ENCODE peak calls at places on chromosomes 4 and X, in seven cellular contexts. S is heart right ventricle; T is left lung; D is sigmoid colon; I is upper lobe of left lung; X is A549; K is effector memory CD4-positive, alpha-beta T cell. V is an unnamed sample.

GRCh38 chr4:142435599-142436235 is 410.4 kb downstream of the INPP4B start:
- DNase-seq in X (no peak), T (peak; percentile 34), I (no peak), S (no peak), K (no peak), D (no peak), V (no peak)

GRCh38 chr4:3505231-3505630 is 27.0 kb downstream of the LRPAP1 start:
- DNase-seq in I (no peak), T (no peak), X (no peak), D (no peak), K (no peak), S (no peak), V (no peak)

GRCh38 chr4:121535351-121535750 is 154.5 kb upstream of the QRFPR start:
- DNase-seq in T (no peak), K (no peak), S (no peak), I (no peak), D (no peak), X (no peak), V (no peak)

GRCh38 chr4:54199919-54200318 is 29.2 kb upstream of the PDGFRA start:
- DNase-seq in T (no peak), X (no peak), S (no peak), I (no peak), D (no peak), K (no peak), V (no peak)

GRCh38 chrX:132491191-132491590 is 2.4 kb upstream of the MBNL3 start:
- DNase-seq in I (peak; percentile 33), T (no peak), S (no peak), K (peak; percentile 2), X (peak; percentile 6), D (no peak), V (no peak)

GRCh38 chr4:22191565-22192301 is 243.2 kb upstream of the KCNIP4 start:
- DNase-seq in I (no peak), S (no peak), T (no peak), K (no peak), X (no peak), D (no peak), V (no peak)

GRCh38 chr4:55553442-55553841 is 6.7 kb upstream of the CLOCK start:
- DNase-seq in K (no peak), X (no peak), D (peak; percentile 81), T (no peak), S (peak; percentile 10), I (peak; percentile 41), V (no peak)

GRCh38 chr4:3801931-3802550 is 35.9 kb downstream of the ADRA2C start:
- DNase-seq in S (no peak), D (no peak), I (no peak), T (peak; percentile 48), K (no peak), X (no peak), V (no peak)

GRCh38 chr4:162761965-162762364 is 404.7 kb downstream of the NAF1 start:
- DNase-seq in X (no peak), D (no peak), T (no peak), K (no peak), S (no peak), I (no peak), V (no peak)

GRCh38 chr4:25367004-25367621 is 9.9 kb upstream of the ANAPC4 start:
- DNase-seq in T (no peak), X (peak; percentile 39), K (no peak), S (no peak), I (no peak), D (no peak), V (no peak)

GRCh38 chr4:74499986-74500781 is 55.2 kb downstream of the AREG start:
- DNase-seq in X (no peak), T (no peak), I (no peak), K (no peak), D (no peak), S (no peak), V (no peak)

GRCh38 chr4:19961092-19961491 is 290.6 kb upstream of the SLIT2 start:
- DNase-seq in K (no peak), I (no peak), X (no peak), D (no peak), T (no peak), S (no peak), V (no peak)

GRCh38 chr4:20015825-20016224 is 235.9 kb upstream of the SLIT2 start:
- DNase-seq in K (no peak), X (no peak), S (no peak), I (no peak), D (no peak), T (no peak), V (no peak)

GRCh38 chr4:164937576-164938270 is 39.7 kb downstream of the TRIM61 start:
- DNase-seq in K (no peak), T (no peak), X (no peak), I (no peak), D (no peak), S (no peak), V (no peak)

GRCh38 chrX:14616876-14617275 is 87.5 kb downstream of the GLRA2 start:
- DNase-seq in T (no peak), K (no peak), I (no peak), S (no peak), D (no peak), X (no peak), V (no peak)

GRCh38 chr4:184439856-184440592 is 34.3 kb downstream of the IRF2 start:
- DNase-seq in I (peak; percentile 53), K (no peak), T (no peak), D (no peak), S (no peak), X (no peak), V (no peak)

GRCh38 chr4:143036443-143036842 is 148.3 kb upstream of the USP38 start:
- DNase-seq in X (no peak), K (no peak), D (no peak), I (no peak), S (no peak), T (no peak), V (no peak)

GRCh38 chr4:15018389-15018788 is 16.1 kb downstream of the CPEB2 start:
- DNase-seq in T (no peak), D (no peak), I (no peak), K (no peak), S (no peak), X (no peak), V (no peak)

GRCh38 chrX:121036951-121037350 is 10.5 kb upstream of the GLUD2 start:
- DNase-seq in I (no peak), K (no peak), X (no peak), D (no peak), S (no peak), T (no peak), V (no peak)

GRCh38 chr4:160592258-160592657 is 1489.4 kb downstream of the RAPGEF2 start:
- DNase-seq in X (no peak), D (no peak), S (no peak), K (no peak), I (no peak), T (no peak), V (no peak)

GRCh38 chr4:6272863-6273660 is 3.4 kb downstream of the WFS1 start:
- DNase-seq in S (peak; percentile 31), K (no peak), I (peak; percentile 51), X (peak; percentile 32), D (no peak), T (peak; percentile 72), V (no peak)

GRCh38 chrX:39324233-39324632 is 523.0 kb downstream of the MID1IP1 start:
- DNase-seq in X (no peak), D (no peak), K (no peak), T (no peak), S (no peak), I (no peak), V (no peak)

GRCh38 chrX:10795721-10796120 is 175.3 kb upstream of the MID1 start:
- DNase-seq in K (no peak), T (no peak), I (no peak), D (no peak), S (no peak), X (no peak), V (no peak)
- H3K27ac ChIP-seq in K (no peak overlapping the region), T (no peak overlapping the region), I (no peak overlapping the region), D (no peak overlapping the region), S (no peak overlapping the region), X (no peak overlapping the region), V (no peak overlapping the region)

GRCh38 chrX:114766541-114766940 is 182.7 kb downstream of the HTR2C start:
- DNase-seq in X (no peak), I (no peak), K (no peak), D (no peak), T (no peak), S (no peak), V (no peak)
- H3K4me3 ChIP-seq in X (no peak overlapping the region), I (no peak overlapping the region), K (no peak overlapping the region), D (no peak overlapping the region), T (no peak overlapping the region), S (no peak overlapping the region), V (no peak overlapping the region)

DNA sequence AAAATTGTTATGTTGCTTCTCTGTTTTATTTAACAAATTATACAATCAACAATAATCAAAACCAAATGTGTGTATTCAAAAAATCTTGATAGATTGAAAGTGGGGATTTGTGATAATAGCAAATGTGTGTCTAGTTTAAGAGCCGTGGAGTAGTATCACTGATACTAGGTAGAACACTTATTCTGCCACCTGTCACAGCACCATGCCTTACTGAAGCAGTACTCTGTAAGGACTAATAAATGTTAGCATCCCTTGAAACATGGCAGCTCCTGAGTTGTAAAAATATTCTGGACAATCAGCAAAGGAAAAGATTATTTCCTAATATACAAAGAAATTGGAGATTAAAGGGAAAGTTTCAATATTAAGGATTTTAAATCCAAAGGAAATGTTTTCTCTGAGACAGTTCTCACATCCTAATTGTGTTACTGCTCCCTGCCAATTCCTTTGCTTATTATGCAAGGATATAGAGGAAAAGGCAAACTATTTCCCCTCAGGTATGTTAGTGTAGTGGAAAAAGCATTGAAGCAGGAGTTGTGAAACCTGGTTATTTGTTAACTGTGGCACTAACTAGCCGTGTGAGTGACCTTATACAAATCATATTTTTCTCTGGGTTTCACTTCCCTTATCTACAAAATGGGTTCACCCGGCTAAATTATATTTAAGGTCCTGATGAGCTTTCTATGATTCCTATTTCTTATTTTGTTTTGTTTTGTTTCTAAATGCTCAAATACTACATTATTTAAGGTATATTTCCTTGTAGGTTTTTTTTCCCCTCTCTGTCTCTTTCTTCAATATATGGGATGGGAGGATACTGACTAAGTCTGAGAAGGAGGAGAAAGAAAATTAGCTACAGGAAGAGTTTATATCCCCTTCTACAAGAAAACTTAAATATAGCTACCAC is 303.2 kb downstream of the ARHGAP24 start:
- DNase-seq in I (no peak), S (no peak), X (no peak), T (no peak), K (no peak), D (no peak), V (no peak)
- H3K27ac ChIP-seq in I (peak overlapping the region; percentile 56), S (peak overlapping the region; percentile 79), X (peak overlapping the region; percentile 42), T (peak overlapping the region; percentile 69), K (no peak overlapping the region), D (peak overlapping the region; percentile 76), V (peak overlapping the region; percentile 57)

GRCh38 chr4:27087306-27088045 is 226.8 kb downstream of the STIM2 start:
- DNase-seq in D (no peak), T (no peak), K (no peak), X (no peak), S (no peak), I (no peak), V (no peak)

GRCh38 chr4:27088491-27088890 is 227.8 kb downstream of the STIM2 start:
- DNase-seq in T (no peak), K (no peak), X (no peak), I (no peak), S (no peak), D (no peak), V (no peak)

GRCh38 chr4:27081675-27082579 is 221.3 kb downstream of the STIM2 start:
- DNase-seq in K (no peak), T (no peak), I (no peak), X (no peak), D (no peak), S (no peak), V (no peak)

GRCh38 chr4:27082786-27083185 is 222.1 kb downstream of the STIM2 start:
- DNase-seq in I (no peak), T (no peak), X (no peak), S (no peak), K (no peak), D (no peak), V (no peak)

GRCh38 chr4:27084685-27085356 is 224.2 kb downstream of the STIM2 start:
- DNase-seq in X (no peak), I (peak; percentile 42), S (no peak), K (no peak), D (no peak), T (peak; percentile 81), V (no peak)
- H3K4me3 ChIP-seq in X (peak overlapping the region; percentile 23), I (peak overlapping the region; percentile 14), S (peak overlapping the region; percentile 0), K (peak overlapping the region; percentile 10), D (peak overlapping the region; percentile 28), T (no peak overlapping the region), V (peak overlapping the region; percentile 28)